ENCODE peak calls at places on chromosomes 16 and 17, in six cellular contexts. One of them, this sample, is unnamed.

GRCh38 chr17:51119415-51120356 is 982 bp downstream of the SPAG9 start:
- DNase-seq in osteocyte: peak; percentile 85
- DNase-seq in bronchial epithelial cell: peak; percentile 51
- DNase-seq in pancreas: peak; percentile 54
- DNase-seq in lower leg skin: peak; percentile 93
- DNase-seq in lower lobe of right lung: peak; percentile 68
- DNase-seq in this sample: peak; percentile 52

GRCh38 chr16:15574614-15574948 is 68.4 kb downstream of the MARF1 start:
- DNase-seq in lower lobe of right lung: no peak
- DNase-seq in bronchial epithelial cell: no peak
- DNase-seq in lower leg skin: no peak
- DNase-seq in pancreas: no peak
- DNase-seq in osteocyte: no peak
- DNase-seq in this sample: no peak

GRCh38 chr17:79338142-79338541 is 263.5 kb downstream of the ENGASE start:
- DNase-seq in osteocyte: no peak
- DNase-seq in lower leg skin: no peak
- DNase-seq in bronchial epithelial cell: no peak
- DNase-seq in lower lobe of right lung: no peak
- DNase-seq in pancreas: no peak
- DNase-seq in this sample: no peak

GRCh38 chr16:2244926-2245795 is 6.2 kb downstream of the ECI1 start:
- DNase-seq in osteocyte: no peak
- DNase-seq in lower lobe of right lung: no peak
- DNase-seq in bronchial epithelial cell: no peak
- DNase-seq in lower leg skin: no peak
- DNase-seq in pancreas: no peak
- DNase-seq in this sample: no peak

GRCh38 chr16:65148804-65149203 is 26.9 kb upstream of the CDH11 start:
- DNase-seq in lower lobe of right lung: no peak
- DNase-seq in lower leg skin: no peak
- DNase-seq in bronchial epithelial cell: peak; percentile 42
- DNase-seq in osteocyte: no peak
- DNase-seq in pancreas: no peak
- DNase-seq in this sample: no peak

GRCh38 chr17:75570772-75571171 is 16.8 kb upstream of the MYO15B start:
- DNase-seq in pancreas: no peak
- DNase-seq in osteocyte: no peak
- DNase-seq in bronchial epithelial cell: no peak
- DNase-seq in lower lobe of right lung: no peak
- DNase-seq in lower leg skin: no peak
- DNase-seq in this sample: no peak

GRCh38 chr16:52298769-52299168 is 248.2 kb downstream of the TOX3 start:
- DNase-seq in lower lobe of right lung: no peak
- DNase-seq in pancreas: no peak
- DNase-seq in lower leg skin: no peak
- DNase-seq in bronchial epithelial cell: no peak
- DNase-seq in osteocyte: no peak
- DNase-seq in this sample: no peak

GRCh38 chr17:38341035-38341721 is 2.6 kb downstream of the GPR179 start:
- DNase-seq in lower lobe of right lung: peak; percentile 64
- DNase-seq in lower leg skin: no peak
- DNase-seq in pancreas: peak; percentile 62
- DNase-seq in bronchial epithelial cell: peak; percentile 49
- DNase-seq in osteocyte: no peak
- DNase-seq in this sample: peak; percentile 44

GRCh38 chr17:35188111-35188510 is 6.1 kb downstream of the SLC35G3 start:
- DNase-seq in pancreas: no peak
- DNase-seq in bronchial epithelial cell: peak; percentile 88
- DNase-seq in osteocyte: no peak
- DNase-seq in lower leg skin: no peak
- DNase-seq in lower lobe of right lung: no peak
- DNase-seq in this sample: peak; percentile 34

GRCh38 chr16:68074850-68075249 is 10.3 kb upstream of the NFATC3 start:
- DNase-seq in lower lobe of right lung: no peak
- DNase-seq in pancreas: no peak
- DNase-seq in bronchial epithelial cell: no peak
- DNase-seq in osteocyte: no peak
- DNase-seq in lower leg skin: no peak
- DNase-seq in this sample: no peak

GRCh38 chr17:73211745-73212144 is 18.9 kb downstream of the COG1 start:
- DNase-seq in pancreas: no peak
- DNase-seq in lower lobe of right lung: no peak
- DNase-seq in osteocyte: no peak
- DNase-seq in lower leg skin: no peak
- DNase-seq in bronchial epithelial cell: no peak
- DNase-seq in this sample: no peak

GRCh38 chr17:14298221-14298994 is 2.5 kb upstream of the HS3ST3B1 start:
- DNase-seq in lower lobe of right lung: no peak
- DNase-seq in pancreas: no peak
- DNase-seq in bronchial epithelial cell: no peak
- DNase-seq in lower leg skin: peak; percentile 80
- DNase-seq in osteocyte: peak; percentile 83
- DNase-seq in this sample: no peak

GRCh38 chr17:28555022-28555421 is 2.6 kb upstream of the UNC119 start:
- DNase-seq in lower leg skin: no peak
- DNase-seq in lower lobe of right lung: no peak
- DNase-seq in pancreas: no peak
- DNase-seq in bronchial epithelial cell: no peak
- DNase-seq in osteocyte: no peak
- DNase-seq in this sample: no peak

GRCh38 chr16:67736858-67737257 is 17.7 kb upstream of the GFOD2 start:
- DNase-seq in lower lobe of right lung: no peak
- DNase-seq in lower leg skin: no peak
- DNase-seq in bronchial epithelial cell: peak; percentile 29
- DNase-seq in pancreas: no peak
- DNase-seq in osteocyte: no peak
- DNase-seq in this sample: no peak

GRCh38 chr16:54928421-54929089 is 2.1 kb upstream of the IRX5 start:
- DNase-seq in osteocyte: no peak
- DNase-seq in lower lobe of right lung: peak; percentile 90
- DNase-seq in pancreas: peak; percentile 67
- DNase-seq in lower leg skin: peak; percentile 96
- DNase-seq in bronchial epithelial cell: no peak
- DNase-seq in this sample: peak; percentile 61

GRCh38 chr17:43125967-43126910 is 1.1 kb upstream of the BRCA1 start:
- DNase-seq in osteocyte: no peak
- DNase-seq in pancreas: peak; percentile 28
- DNase-seq in lower lobe of right lung: no peak
- DNase-seq in bronchial epithelial cell: no peak
- DNase-seq in lower leg skin: no peak
- DNase-seq in this sample: no peak

GRCh38 chr17:77385750-77386501 is 245.2 kb downstream of the SEC14L1 start:
- DNase-seq in bronchial epithelial cell: no peak
- DNase-seq in pancreas: no peak
- DNase-seq in osteocyte: no peak
- DNase-seq in lower lobe of right lung: peak; percentile 73
- DNase-seq in lower leg skin: no peak
- DNase-seq in this sample: no peak

GRCh38 chr16:84228321-84228838 is 11.4 kb downstream of the KCNG4 start:
- DNase-seq in osteocyte: peak; percentile 89
- DNase-seq in bronchial epithelial cell: peak; percentile 13
- DNase-seq in lower lobe of right lung: peak; percentile 58
- DNase-seq in pancreas: peak; percentile 19
- DNase-seq in lower leg skin: peak; percentile 89
- DNase-seq in this sample: peak; percentile 88

GRCh38 chr17:36848008-36848902 is 89.0 kb upstream of the LHX1 start:
- DNase-seq in osteocyte: no peak
- DNase-seq in pancreas: no peak
- DNase-seq in lower lobe of right lung: no peak
- DNase-seq in lower leg skin: no peak
- DNase-seq in bronchial epithelial cell: peak; percentile 51
- DNase-seq in this sample: peak; percentile 53

GRCh38 chr17:46001390-46002310 is 2.6 kb downstream of the STH start:
- DNase-seq in lower leg skin: no peak
- DNase-seq in bronchial epithelial cell: no peak
- DNase-seq in lower lobe of right lung: no peak
- DNase-seq in osteocyte: no peak
- DNase-seq in pancreas: no peak
- DNase-seq in this sample: no peak

GRCh38 chr17:75645889-75646625 is 12.8 kb downstream of the SMIM5 start:
- DNase-seq in lower leg skin: no peak
- DNase-seq in pancreas: peak; percentile 93
- DNase-seq in bronchial epithelial cell: peak; percentile 80
- DNase-seq in osteocyte: no peak
- DNase-seq in lower lobe of right lung: peak; percentile 89
- DNase-seq in this sample: peak; percentile 36

GRCh38 chr17:81309140-81309858 is 14.2 kb upstream of the SLC38A10 start:
- DNase-seq in osteocyte: no peak
- DNase-seq in lower leg skin: peak; percentile 99
- DNase-seq in lower lobe of right lung: peak; percentile 97
- DNase-seq in bronchial epithelial cell: no peak
- DNase-seq in pancreas: peak; percentile 85
- DNase-seq in this sample: peak; percentile 74
- TF ChIP-seq CTCF in osteocyte: peak; percentile 56
- TF ChIP-seq CTCF in lower leg skin: no peak
- TF ChIP-seq CTCF in lower lobe of right lung: peak; percentile 63
- TF ChIP-seq CTCF in bronchial epithelial cell: peak; percentile 38
- TF ChIP-seq CTCF in pancreas: peak; percentile 41
- TF ChIP-seq CTCF in this sample: peak; percentile 32

GRCh38 chr17:2709173-2709661 is 2.3 kb downstream of the CLUH start:
- DNase-seq in bronchial epithelial cell: peak; percentile 58
- DNase-seq in lower leg skin: peak; percentile 91
- DNase-seq in pancreas: peak; percentile 82
- DNase-seq in lower lobe of right lung: peak; percentile 81
- DNase-seq in osteocyte: no peak
- DNase-seq in this sample: peak; percentile 73

GRCh38 chr17:2705888-2706795 is 5.4 kb downstream of the CLUH start:
- DNase-seq in bronchial epithelial cell: no peak
- DNase-seq in pancreas: peak; percentile 18
- DNase-seq in osteocyte: no peak
- DNase-seq in lower leg skin: no peak
- DNase-seq in lower lobe of right lung: peak; percentile 45
- DNase-seq in this sample: no peak

GRCh38 chr17:2706911-2707510 is 4.6 kb downstream of the CLUH start:
- DNase-seq in pancreas: peak; percentile 33
- DNase-seq in bronchial epithelial cell: no peak
- DNase-seq in osteocyte: no peak
- DNase-seq in lower lobe of right lung: peak; percentile 44
- DNase-seq in lower leg skin: peak; percentile 85
- DNase-seq in this sample: no peak

GRCh38 chr17:2708585-2709172 is 2.9 kb downstream of the CLUH start:
- DNase-seq in lower lobe of right lung: no peak
- DNase-seq in lower leg skin: peak; percentile 84
- DNase-seq in bronchial epithelial cell: no peak
- DNase-seq in osteocyte: no peak
- DNase-seq in pancreas: peak; percentile 29
- DNase-seq in this sample: no peak

GRCh38 chr17:2707721-2708584 is 3.6 kb downstream of the CLUH start:
- DNase-seq in pancreas: peak; percentile 67
- DNase-seq in lower lobe of right lung: peak; percentile 63
- DNase-seq in bronchial epithelial cell: no peak
- DNase-seq in osteocyte: peak; percentile 84
- DNase-seq in lower leg skin: peak; percentile 87
- DNase-seq in this sample: no peak
- TF ChIP-seq CTCF in pancreas: peak; percentile 24
- TF ChIP-seq CTCF in lower lobe of right lung: peak; percentile 40
- TF ChIP-seq CTCF in bronchial epithelial cell: peak; percentile 41
- TF ChIP-seq CTCF in osteocyte: peak; percentile 38
- TF ChIP-seq CTCF in lower leg skin: no peak
- TF ChIP-seq CTCF in this sample: no peak

GRCh38 chr17:7184091-7184488 is 4.9 kb upstream of the ASGR1 start:
- DNase-seq in pancreas: peak; percentile 75
- DNase-seq in bronchial epithelial cell: no peak
- DNase-seq in lower lobe of right lung: peak; percentile 84
- DNase-seq in osteocyte: no peak
- DNase-seq in lower leg skin: no peak
- DNase-seq in this sample: no peak

GRCh38 chr17:7184647-7185046 is 5.5 kb upstream of the ASGR1 start:
- DNase-seq in bronchial epithelial cell: no peak
- DNase-seq in osteocyte: no peak
- DNase-seq in lower lobe of right lung: peak; percentile 20
- DNase-seq in lower leg skin: no peak
- DNase-seq in pancreas: no peak
- DNase-seq in this sample: no peak

GRCh38 chr17:7183433-7184090 is 4.4 kb upstream of the ASGR1 start:
- DNase-seq in osteocyte: no peak
- DNase-seq in lower lobe of right lung: no peak
- DNase-seq in lower leg skin: no peak
- DNase-seq in bronchial epithelial cell: no peak
- DNase-seq in pancreas: no peak
- DNase-seq in this sample: no peak

GRCh38 chr17:7190276-7190917 is 11.2 kb upstream of the ASGR1 start:
- DNase-seq in lower lobe of right lung: peak; percentile 38
- DNase-seq in lower leg skin: no peak
- DNase-seq in pancreas: no peak
- DNase-seq in osteocyte: no peak
- DNase-seq in bronchial epithelial cell: no peak
- DNase-seq in this sample: no peak

GRCh38 chr17:7186241-7186640 is 7.1 kb upstream of the ASGR1 start:
- DNase-seq in bronchial epithelial cell: no peak
- DNase-seq in lower leg skin: no peak
- DNase-seq in lower lobe of right lung: peak; percentile 15
- DNase-seq in pancreas: no peak
- DNase-seq in osteocyte: no peak
- DNase-seq in this sample: no peak
- TF ChIP-seq CTCF in bronchial epithelial cell: peak; percentile 4
- TF ChIP-seq CTCF in lower leg skin: no peak
- TF ChIP-seq CTCF in lower lobe of right lung: no peak
- TF ChIP-seq CTCF in pancreas: no peak
- TF ChIP-seq CTCF in osteocyte: no peak
- TF ChIP-seq CTCF in this sample: no peak

GRCh38 chr16:56927471-56927870 is 4.5 kb upstream of the HERPUD1 start:
- DNase-seq in osteocyte: no peak
- DNase-seq in pancreas: no peak
- DNase-seq in lower lobe of right lung: no peak
- DNase-seq in bronchial epithelial cell: no peak
- DNase-seq in lower leg skin: no peak
- DNase-seq in this sample: no peak

GRCh38 chr16:56931253-56931768 is 631 bp upstream of the HERPUD1 start:
- DNase-seq in lower lobe of right lung: no peak
- DNase-seq in bronchial epithelial cell: no peak
- DNase-seq in osteocyte: no peak
- DNase-seq in pancreas: peak; percentile 58
- DNase-seq in lower leg skin: no peak
- DNase-seq in this sample: no peak

GRCh38 chr16:56931769-56932587 is at the start of gene HERPUD1:
- DNase-seq in bronchial epithelial cell: peak; percentile 90
- DNase-seq in lower lobe of right lung: peak; percentile 99
- DNase-seq in pancreas: peak; percentile 99
- DNase-seq in osteocyte: peak; percentile 100
- DNase-seq in lower leg skin: peak; percentile 100
- DNase-seq in this sample: peak; percentile 98

GRCh38 chr16:56930516-56931252 is 1.3 kb upstream of the HERPUD1 start:
- DNase-seq in pancreas: peak; percentile 56
- DNase-seq in bronchial epithelial cell: no peak
- DNase-seq in lower lobe of right lung: no peak
- DNase-seq in osteocyte: no peak
- DNase-seq in lower leg skin: no peak
- DNase-seq in this sample: no peak

DNA sequence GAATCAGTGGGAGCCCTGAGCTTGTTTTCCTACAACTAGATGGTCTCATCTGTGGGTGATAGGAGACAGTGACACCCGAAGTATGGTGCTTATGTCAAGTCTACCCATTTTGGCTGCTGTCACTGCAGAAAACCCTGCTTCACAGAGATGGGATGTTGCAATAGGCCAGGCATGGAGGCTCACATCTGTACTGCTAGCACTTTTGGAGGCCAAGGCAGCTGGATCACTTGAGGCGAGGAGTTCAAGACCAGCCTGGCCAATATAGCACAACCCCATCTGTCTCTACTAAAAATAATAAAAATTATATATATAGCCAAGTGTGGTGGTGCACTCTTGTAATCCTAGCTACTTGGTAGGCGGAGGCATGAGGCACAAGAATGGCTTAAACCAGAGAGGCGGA is 2.3 kb upstream of the HERPUD1 start:
- DNase-seq in pancreas: no peak
- DNase-seq in bronchial epithelial cell: no peak
- DNase-seq in osteocyte: no peak
- DNase-seq in lower lobe of right lung: no peak
- DNase-seq in lower leg skin: no peak
- DNase-seq in this sample: no peak
- TF ChIP-seq CTCF in pancreas: no peak
- TF ChIP-seq CTCF in bronchial epithelial cell: no peak
- TF ChIP-seq CTCF in osteocyte: no peak
- TF ChIP-seq CTCF in lower lobe of right lung: no peak
- TF ChIP-seq CTCF in lower leg skin: no peak
- TF ChIP-seq CTCF in this sample: no peak